ENCODE peak calls at places on chromosome 13, in nine cellular contexts. A, D, G, I, X, Q, M, K and S are unnamed samples.

GRCh38 chr13:39481493-39481892 is 121.5 kb downstream of the LHFPL6 start:
- DNase-seq in A (no peak), D (no peak), G (no peak), I (no peak), X (no peak), Q (no peak), M (no peak), K (no peak), S (no peak)

GRCh38 chr13:36029171-36029570 is 102.0 kb downstream of the DCLK1 start:
- DNase-seq in A (no peak), D (no peak), G (no peak), I (no peak), X (no peak), Q (no peak), M (no peak), K (no peak), S (no peak)

GRCh38 chr13:20831933-20832332 is 58.2 kb upstream of the EEF1AKMT1 start:
- DNase-seq in A (no peak), D (no peak), G (no peak), I (no peak), X (no peak), Q (no peak), M (no peak), K (no peak), S (no peak)

GRCh38 chr13:64397699-64398098 is 2832.4 kb downstream of the PCDH9 start:
- DNase-seq in A (no peak), D (no peak), G (no peak), I (no peak), X (no peak), Q (no peak), M (no peak), K (no peak), S (no peak)

GRCh38 chr13:106259928-106260327 is 275.5 kb downstream of the EFNB2 start:
- DNase-seq in A (no peak), D (no peak), G (no peak), I (no peak), X (no peak), Q (no peak), M (no peak), K (no peak), S (no peak)

GRCh38 chr13:99178636-99179035 is 22.0 kb upstream of the UBAC2 start:
- DNase-seq in A (no peak), D (no peak), G (no peak), I (no peak), X (no peak), Q (peak; percentile 97), M (no peak), K (no peak), S (no peak)

GRCh38 chr13:44022196-44022595 is 142.5 kb downstream of the LACC1 start:
- DNase-seq in A (no peak), D (no peak), G (no peak), I (no peak), X (no peak), Q (no peak), M (no peak), K (no peak), S (no peak)

GRCh38 chr13:35164324-35164932 is 222.4 kb downstream of the NBEA start:
- DNase-seq in A (no peak), D (no peak), G (no peak), I (peak; percentile 2), X (no peak), Q (peak; percentile 44), M (no peak), K (no peak), S (peak; percentile 52)

GRCh38 chr13:43720780-43721397 is 65.9 kb downstream of the ENOX1 start:
- DNase-seq in A (no peak), D (no peak), G (no peak), I (no peak), X (no peak), Q (no peak), M (no peak), K (no peak), S (no peak)

GRCh38 chr13:91347996-91348905 is 764 bp downstream of the MIR17HG start:
- DNase-seq in A (peak; percentile 45), D (peak; percentile 40), G (peak; percentile 45), I (peak; percentile 48), X (peak; percentile 66), Q (no peak), M (peak; percentile 31), K (no peak), S (peak; percentile 88)

GRCh38 chr13:32031025-32031814 is at the start of gene FRY:
- DNase-seq in A (peak; percentile 51), D (peak; percentile 79), G (peak; percentile 40), I (peak; percentile 32), X (peak; percentile 12), Q (peak; percentile 90), M (peak; percentile 82), K (no peak), S (peak; percentile 12)

GRCh38 chr13:44921931-44922758 is 67.1 kb downstream of the NUFIP1 start:
- DNase-seq in A (no peak), D (peak; percentile 89), G (peak; percentile 38), I (peak; percentile 59), X (peak; percentile 13), Q (no peak), M (peak; percentile 79), K (no peak), S (peak; percentile 10)

GRCh38 chr13:59743195-59743594 is 420.5 kb downstream of the DIAPH3 start:
- DNase-seq in A (no peak), D (no peak), G (no peak), I (no peak), X (no peak), Q (peak; percentile 3), M (no peak), K (no peak), S (no peak)

GRCh38 chr13:79404985-79405384 is 1.1 kb downstream of the RBM26 start:
- DNase-seq in A (no peak), D (peak; percentile 24), G (no peak), I (no peak), X (no peak), Q (peak; percentile 33), M (no peak), K (no peak), S (peak; percentile 50)

GRCh38 chr13:101140087-101140770 is 276.1 kb downstream of the NALCN start:
- DNase-seq in A (no peak), D (no peak), G (no peak), I (no peak), X (no peak), Q (no peak), M (no peak), K (no peak), S (no peak)

GRCh38 chr13:41019027-41019487 is at the start of gene ELF1:
- DNase-seq in A (peak; percentile 25), D (peak; percentile 25), G (peak; percentile 59), I (peak; percentile 50), X (peak; percentile 19), Q (peak; percentile 93), M (peak; percentile 81), K (peak; percentile 28), S (peak; percentile 89)
- TF ChIP-seq POLR2A in A (peak; percentile 76), D (no peak), G (peak; percentile 50), I (no peak), X (no peak), Q (peak; percentile 77), M (no peak), K (no peak), S (peak; percentile 61)

GRCh38 chr13:97387487-97388353 is 46.2 kb upstream of the RAP2A start:
- DNase-seq in A (no peak), D (no peak), G (no peak), I (no peak), X (no peak), Q (peak; percentile 97), M (no peak), K (no peak), S (no peak)

GRCh38 chr13:97388385-97388784 is 45.6 kb upstream of the RAP2A start:
- DNase-seq in A (no peak), D (no peak), G (no peak), I (no peak), X (no peak), Q (peak; percentile 100), M (no peak), K (no peak), S (no peak)

GRCh38 chr13:97392020-97392419 is 41.9 kb upstream of the RAP2A start:
- DNase-seq in A (no peak), D (no peak), G (no peak), I (no peak), X (no peak), Q (no peak), M (no peak), K (no peak), S (no peak)

GRCh38 chr13:97394542-97394941 is 39.4 kb upstream of the RAP2A start:
- DNase-seq in A (no peak), D (no peak), G (no peak), I (no peak), X (no peak), Q (no peak), M (no peak), K (no peak), S (peak; percentile 16)

DNA sequence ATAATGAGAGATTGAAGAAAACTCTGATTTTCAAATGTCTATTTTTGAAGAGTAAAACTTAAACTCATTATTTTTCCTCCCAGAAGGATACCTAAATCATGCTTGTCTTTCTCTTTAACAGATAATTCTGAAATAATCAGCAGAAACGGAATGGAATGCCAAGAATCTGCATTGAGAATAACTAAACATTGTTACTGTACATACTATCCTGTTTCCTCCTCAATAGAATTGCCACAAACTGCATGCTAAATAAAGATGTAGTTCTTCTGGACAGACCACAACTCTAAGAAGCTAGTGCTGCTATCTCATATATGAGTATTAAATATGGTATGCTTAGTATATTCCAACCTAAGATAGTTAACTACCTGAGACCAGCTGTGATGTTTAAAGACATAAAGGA is 42.8 kb upstream of the RAP2A start:
- DNase-seq in A (no peak), D (no peak), G (no peak), I (no peak), X (no peak), Q (no peak), M (no peak), K (no peak), S (no peak)
- TF ChIP-seq POLR2A in A (no peak), D (no peak), G (no peak), I (no peak), X (no peak), Q (no peak), M (no peak), K (no peak), S (no peak)

DNA sequence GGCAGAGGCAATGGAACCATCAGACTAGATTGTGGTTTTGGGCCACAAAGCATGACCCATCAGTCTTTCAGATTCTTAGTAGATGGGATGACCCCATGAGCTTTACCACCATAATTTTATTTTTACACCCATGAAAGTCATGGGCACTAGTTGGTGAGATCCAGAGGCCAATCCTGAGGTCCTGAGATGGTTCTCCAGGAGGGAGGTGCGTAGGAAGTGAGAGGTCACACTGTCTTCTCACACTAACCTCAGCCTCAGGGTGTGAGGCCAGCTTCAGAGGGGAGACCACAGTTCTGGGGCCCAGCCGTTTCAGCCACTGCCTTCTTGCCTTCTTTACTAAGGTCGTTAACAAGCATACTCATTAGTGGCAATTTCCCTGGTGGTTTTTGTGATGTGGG is 106.4 kb downstream of the AKAP11 start:
- DNase-seq in A (no peak), D (no peak), G (no peak), I (no peak), X (no peak), Q (no peak), M (no peak), K (no peak), S (no peak)
- TF ChIP-seq POLR2A in A (peak; percentile 75), D (no peak), G (no peak), I (no peak), X (no peak), Q (no peak), M (no peak), K (no peak), S (no peak)

DNA sequence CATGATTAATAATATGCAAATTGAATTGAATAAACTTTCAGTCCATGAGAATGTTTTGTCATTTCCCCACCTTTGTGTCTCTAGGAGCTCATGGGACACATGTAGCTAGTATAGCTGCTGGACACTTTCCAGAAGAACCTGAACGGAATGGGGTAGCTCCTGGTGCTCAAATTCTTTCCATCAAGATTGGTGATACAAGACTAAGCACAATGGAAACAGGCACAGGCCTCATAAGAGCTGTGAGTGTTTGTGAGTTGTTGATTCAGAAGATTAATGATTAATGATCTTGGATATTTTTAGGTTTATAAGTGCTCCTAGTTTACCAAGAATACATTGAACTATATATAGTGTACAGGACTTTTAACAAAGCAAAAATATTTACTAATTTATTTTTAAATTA is 30.1 kb downstream of the TPP2 start:
- DNase-seq in A (no peak), D (no peak), G (no peak), I (no peak), X (no peak), Q (no peak), M (no peak), K (no peak), S (no peak)
- TF ChIP-seq POLR2A in A (no peak), D (no peak), G (no peak), I (no peak), X (no peak), Q (no peak), M (no peak), K (no peak), S (no peak)